ENCODE peak calls at places on chromosomes 5 and 9, in nine cellular contexts. N is amniotic stem cell; L is GM23338; E is heart left ventricle; F is HT1080; Y is right cardiac atrium; G is hypothalamus; A is brain pericyte; R is stimulated activated CD8-positive, alpha-beta memory T cell treated with anti-CD3 and anti-CD28 coated beads, Interleukin-2, amount 100 ng/mL, for 48 hours. V is an unnamed sample.

GRCh38 chr9:110066929-110067716 is 140.8 kb downstream of the C9orf152 start:
- DNase-seq in E (no peak), F (no peak), L (no peak), A (no peak), N (no peak), G (no peak), R (no peak), Y (no peak), V (no peak)

GRCh38 chr9:124855944-124856773 is 2.9 kb downstream of the WDR38 start:
- DNase-seq in Y (no peak), L (peak), N (no peak), F (peak), R (no peak), G (no peak), A (no peak), E (no peak), V (no peak)

GRCh38 chr5:169595172-169595820 is 11.7 kb downstream of the SPDL1 start:
- DNase-seq in G (no peak), A (no peak), F (no peak), L (no peak), R (no peak), N (no peak), E (no peak), Y (no peak), V (no peak)

GRCh38 chr5:68330564-68330963 is 115.0 kb downstream of the PIK3R1 start:
- DNase-seq in G (no peak), L (no peak), A (no peak), E (no peak), Y (no peak), F (peak), N (no peak), R (no peak), V (no peak)

GRCh38 chr5:96226941-96227552 is 206.0 kb downstream of the PCSK1 start:
- DNase-seq in L (no peak), A (peak), E (no peak), F (peak), N (peak), Y (peak), R (no peak), G (no peak), V (no peak)

GRCh38 chr5:177269232-177269895 is 34.2 kb downstream of the RAB24 start:
- DNase-seq in F (no peak), A (no peak), Y (no peak), G (no peak), L (no peak), N (no peak), R (no peak), E (no peak), V (no peak)

GRCh38 chr5:144484124-144484897 is 313.6 kb downstream of the KCTD16 start:
- DNase-seq in F (peak), R (no peak), N (peak), Y (no peak), G (no peak), E (no peak), L (no peak), A (no peak), V (no peak)

GRCh38 chr5:18881615-18882014 is 1106.4 kb downstream of the CDH18 start:
- DNase-seq in R (no peak), A (no peak), F (no peak), G (no peak), N (no peak), Y (no peak), E (no peak), L (no peak), V (no peak)

GRCh38 chr5:138966236-138966985 is 91.3 kb upstream of the LRRTM2 start:
- DNase-seq in A (no peak), F (no peak), Y (no peak), E (no peak), R (no peak), N (no peak), G (no peak), L (no peak), V (no peak)

GRCh38 chr9:123423036-123423640 is 67.1 kb downstream of the CRB2 start:
- DNase-seq in F (no peak), G (no peak), R (no peak), Y (no peak), L (peak), E (no peak), A (no peak), N (no peak), V (no peak)

GRCh38 chr5:37477426-37477825 is 98.3 kb downstream of the WDR70 start:
- DNase-seq in Y (no peak), R (no peak), F (no peak), E (no peak), A (no peak), G (no peak), N (no peak), L (no peak), V (no peak)

GRCh38 chr5:106097308-106097707 is 1573.4 kb downstream of the EFNA5 start:
- DNase-seq in L (no peak), G (no peak), R (no peak), N (no peak), A (no peak), Y (no peak), F (no peak), E (no peak), V (no peak)

GRCh38 chr9:127092041-127092608 is 30.3 kb downstream of the ANGPTL2 start:
- DNase-seq in R (no peak), A (no peak), E (no peak), G (no peak), F (peak), N (no peak), Y (no peak), L (no peak), V (no peak)

GRCh38 chr5:136364307-136364706 is 1.0 kb downstream of the TRPC7 start:
- DNase-seq in R (no peak), A (no peak), G (no peak), F (no peak), N (no peak), L (peak), Y (no peak), E (no peak), V (peak)

GRCh38 chr9:98570663-98571440 is 137.9 kb downstream of the GABBR2 start:
- DNase-seq in N (no peak), L (peak), Y (no peak), R (no peak), A (no peak), F (no peak), E (no peak), G (no peak), V (no peak)

GRCh38 chr9:75064307-75065025 is 23.5 kb downstream of the NMRK1 start:
- DNase-seq in N (peak), A (no peak), Y (no peak), G (no peak), L (no peak), R (no peak), F (peak), E (no peak), V (no peak)

GRCh38 chr5:119031905-119032304 is 39.0 kb upstream of the DMXL1 start:
- DNase-seq in A (no peak), F (peak), R (no peak), E (no peak), G (no peak), L (peak), Y (no peak), N (no peak), V (no peak)

GRCh38 chr9:118640836-118641557 is 728.2 kb downstream of the BRINP1 start:
- DNase-seq in E (no peak), F (peak), G (no peak), L (no peak), N (no peak), R (no peak), Y (no peak), A (no peak), V (no peak)

GRCh38 chr9:97851450-97851883 is 1.6 kb upstream of the FOXE1 start:
- DNase-seq in L (peak), A (no peak), N (no peak), E (no peak), F (no peak), Y (no peak), G (no peak), R (no peak), V (no peak)

GRCh38 chr9:87083986-87084385 is 136.7 kb upstream of the GAS1 start:
- DNase-seq in G (no peak), A (no peak), N (no peak), Y (no peak), L (no peak), R (no peak), F (no peak), E (no peak), V (no peak)

GRCh38 chr9:5482194-5482593 is 28.1 kb upstream of the PDCD1LG2 start:
- DNase-seq in A (no peak), R (no peak), F (no peak), G (no peak), L (peak), Y (no peak), N (no peak), E (no peak), V (no peak)

GRCh38 chr9:134053941-134054761 is 13.7 kb downstream of the BRD3 start:
- DNase-seq in Y (no peak), G (no peak), E (no peak), A (no peak), L (no peak), N (no peak), F (no peak), R (no peak), V (no peak)

GRCh38 chr9:14372437-14373318 is 58.7 kb upstream of the NFIB start:
- DNase-seq in E (peak), A (no peak), R (no peak), L (peak), N (peak), F (peak), Y (peak), G (no peak), V (no peak)

GRCh38 chr9:68492801-68493200 is 47.9 kb downstream of the TMEM252 start:
- DNase-seq in A (no peak), E (no peak), Y (no peak), G (no peak), L (no peak), N (no peak), R (no peak), F (no peak), V (no peak)

GRCh38 chr9:97563458-97564135 is 62.1 kb downstream of the TMOD1 start:
- DNase-seq in Y (no peak), L (no peak), G (no peak), R (no peak), F (no peak), A (no peak), N (no peak), E (no peak), V (no peak)

GRCh38 chr9:97470076-97470475 is 31.4 kb upstream of the TMOD1 start:
- DNase-seq in N (no peak), A (no peak), F (no peak), G (peak), Y (no peak), L (peak), E (no peak), R (no peak), V (no peak)

GRCh38 chr9:132487351-132487791 is 77.4 kb downstream of the CFAP77 start:
- DNase-seq in E (no peak), F (no peak), Y (no peak), R (no peak), G (no peak), A (no peak), L (no peak), N (no peak), V (no peak)

GRCh38 chr5:15420201-15420600 is 79.8 kb upstream of the FBXL7 start:
- DNase-seq in R (no peak), F (no peak), N (no peak), G (no peak), E (peak), Y (peak), L (no peak), A (no peak), V (no peak)

GRCh38 chr9:127966416-127967150 is 14.2 kb downstream of the EEIG1 start:
- DNase-seq in F (no peak), Y (no peak), L (no peak), G (peak), E (peak), R (no peak), A (no peak), N (no peak), V (no peak)

V was measured in midbrain.